ENCODE peak calls at places on chromosomes 5 and 9, in eight cellular contexts. B is NB4, S is breast epithelium, Z is stomach, L is heart left ventricle, H is A549, X is spleen, I is endothelial cell of umbilical vein. D is an unnamed sample.
A peak's percentile ranks its signal among the peaks of the same experiment; 100 is the strongest.

GRCh38 chr5:133047404-133047803 is 4.4 kb upstream of the HSPA4 start:
- DNase-seq in B (no peak), S (no peak), Z (no peak), L (no peak), H (no peak), X (peak; percentile 78), I (no peak), D (no peak)

GRCh38 chr9:119257592-119257991 is 111.6 kb downstream of the BRINP1 start:
- DNase-seq in B (no peak), S (no peak), Z (no peak), L (no peak), H (no peak), X (no peak), I (no peak), D (no peak)

GRCh38 chr5:97554992-97555981 is 372.2 kb upstream of the RIOK2 start:
- DNase-seq in B (no peak), S (no peak), Z (no peak), L (no peak), H (no peak), X (no peak), I (no peak), D (no peak)

GRCh38 chr9:112493738-112494137 is 7.1 kb downstream of the KIAA1958 start:
- DNase-seq in B (no peak), S (no peak), Z (no peak), L (no peak), H (no peak), X (no peak), I (no peak), D (no peak)

GRCh38 chr5:71891856-71892255 is 172.8 kb downstream of the CARTPT start:
- DNase-seq in B (no peak), S (no peak), Z (no peak), L (peak; percentile 82), H (no peak), X (no peak), I (no peak), D (no peak)

GRCh38 chr5:93145767-93146166 is 435.3 kb downstream of the NR2F1-AS1 start:
- DNase-seq in B (no peak), S (no peak), Z (no peak), L (no peak), H (no peak), X (no peak), I (no peak), D (no peak)

GRCh38 chr5:141758316-141758965 is 76.4 kb upstream of the ARAP3 start:
- DNase-seq in B (no peak), S (no peak), Z (no peak), L (no peak), H (no peak), X (no peak), I (no peak), D (no peak)

GRCh38 chr5:4295663-4296339 is 700.2 kb downstream of the IRX1 start:
- DNase-seq in B (peak; percentile 41), S (no peak), Z (no peak), L (no peak), H (no peak), X (no peak), I (no peak), D (no peak)

GRCh38 chr5:68544656-68545565 is 329.4 kb downstream of the PIK3R1 start:
- DNase-seq in B (no peak), S (no peak), Z (no peak), L (no peak), H (no peak), X (no peak), I (no peak), D (no peak)

GRCh38 chr9:131530546-131530929 is 525 bp downstream of the UCK1 start:
- DNase-seq in B (no peak), S (no peak), Z (peak; percentile 34), L (peak; percentile 47), H (peak; percentile 92), X (peak; percentile 86), I (peak; percentile 30), D (no peak)

GRCh38 chr9:94228616-94229015 is 30.5 kb upstream of the ZNF169 start:
- DNase-seq in B (no peak), S (no peak), Z (no peak), L (no peak), H (no peak), X (no peak), I (no peak), D (no peak)

GRCh38 chr5:10431408-10431807 is 10.3 kb upstream of the ROPN1L start:
- DNase-seq in B (no peak), S (no peak), Z (no peak), L (no peak), H (no peak), X (no peak), I (no peak), D (no peak)

GRCh38 chr5:43274435-43275114 is 38.6 kb downstream of the HMGCS1 start:
- DNase-seq in B (no peak), S (no peak), Z (peak; percentile 33), L (no peak), H (no peak), X (no peak), I (no peak), D (no peak)

GRCh38 chr9:78714591-78714990 is 417.7 kb downstream of the PSAT1 start:
- DNase-seq in B (no peak), S (no peak), Z (no peak), L (no peak), H (no peak), X (no peak), I (no peak), D (no peak)

GRCh38 chr5:105878402-105878801 is 1792.3 kb downstream of the EFNA5 start:
- DNase-seq in B (no peak), S (no peak), Z (no peak), L (no peak), H (no peak), X (no peak), I (no peak), D (no peak)

GRCh38 chr5:123422433-123423277 is 548 bp downstream of the CEP120 start:
- DNase-seq in B (peak; percentile 58), S (no peak), Z (peak; percentile 32), L (no peak), H (peak; percentile 31), X (no peak), I (peak; percentile 64), D (no peak)

GRCh38 chr5:133736512-133736911 is 124.2 kb upstream of the FSTL4 start:
- DNase-seq in B (no peak), S (no peak), Z (no peak), L (no peak), H (no peak), X (no peak), I (no peak), D (peak; percentile 49)

GRCh38 chr5:133285583-133286021 is 233.8 kb downstream of the HSPA4 start:
- DNase-seq in B (no peak), S (no peak), Z (peak; percentile 41), L (peak; percentile 81), H (peak; percentile 46), X (no peak), I (peak; percentile 9), D (no peak)

GRCh38 chr5:179610109-179610902 is 13.2 kb downstream of the HNRNPH1 start:
- DNase-seq in B (peak; percentile 23), S (no peak), Z (no peak), L (no peak), H (no peak), X (peak; percentile 59), I (no peak), D (no peak)
- TF ChIP-seq POLR2A in B (no peak), S (no peak), Z (no peak), L (no peak), H (no peak), X (no peak), I (peak; percentile 51), D (no peak)

GRCh38 chr9:137969685-137970084 is 92.1 kb downstream of the CACNA1B start:
- DNase-seq in B (no peak), S (no peak), Z (peak; percentile 16), L (no peak), H (no peak), X (no peak), I (no peak), D (no peak)

GRCh38 chr9:137967280-137967943 is 89.8 kb downstream of the CACNA1B start:
- DNase-seq in B (no peak), S (no peak), Z (peak; percentile 11), L (no peak), H (no peak), X (peak; percentile 28), I (no peak), D (no peak)

GRCh38 chr9:137970098-137970497 is 92.5 kb downstream of the CACNA1B start:
- DNase-seq in B (no peak), S (no peak), Z (peak; percentile 17), L (no peak), H (no peak), X (peak; percentile 18), I (no peak), D (no peak)

GRCh38 chr9:137969008-137969407 is 91.4 kb downstream of the CACNA1B start:
- DNase-seq in B (no peak), S (no peak), Z (peak; percentile 20), L (no peak), H (no peak), X (peak; percentile 50), I (no peak), D (no peak)

GRCh38 chr9:137968235-137968634 is 90.7 kb downstream of the CACNA1B start:
- DNase-seq in B (no peak), S (no peak), Z (peak; percentile 24), L (no peak), H (peak; percentile 29), X (peak; percentile 51), I (no peak), D (no peak)
- TF ChIP-seq CTCF in B (peak; percentile 27), S (no peak), Z (no peak), L (no peak), H (no peak), X (no peak), I (no peak), D (no peak)

DNA sequence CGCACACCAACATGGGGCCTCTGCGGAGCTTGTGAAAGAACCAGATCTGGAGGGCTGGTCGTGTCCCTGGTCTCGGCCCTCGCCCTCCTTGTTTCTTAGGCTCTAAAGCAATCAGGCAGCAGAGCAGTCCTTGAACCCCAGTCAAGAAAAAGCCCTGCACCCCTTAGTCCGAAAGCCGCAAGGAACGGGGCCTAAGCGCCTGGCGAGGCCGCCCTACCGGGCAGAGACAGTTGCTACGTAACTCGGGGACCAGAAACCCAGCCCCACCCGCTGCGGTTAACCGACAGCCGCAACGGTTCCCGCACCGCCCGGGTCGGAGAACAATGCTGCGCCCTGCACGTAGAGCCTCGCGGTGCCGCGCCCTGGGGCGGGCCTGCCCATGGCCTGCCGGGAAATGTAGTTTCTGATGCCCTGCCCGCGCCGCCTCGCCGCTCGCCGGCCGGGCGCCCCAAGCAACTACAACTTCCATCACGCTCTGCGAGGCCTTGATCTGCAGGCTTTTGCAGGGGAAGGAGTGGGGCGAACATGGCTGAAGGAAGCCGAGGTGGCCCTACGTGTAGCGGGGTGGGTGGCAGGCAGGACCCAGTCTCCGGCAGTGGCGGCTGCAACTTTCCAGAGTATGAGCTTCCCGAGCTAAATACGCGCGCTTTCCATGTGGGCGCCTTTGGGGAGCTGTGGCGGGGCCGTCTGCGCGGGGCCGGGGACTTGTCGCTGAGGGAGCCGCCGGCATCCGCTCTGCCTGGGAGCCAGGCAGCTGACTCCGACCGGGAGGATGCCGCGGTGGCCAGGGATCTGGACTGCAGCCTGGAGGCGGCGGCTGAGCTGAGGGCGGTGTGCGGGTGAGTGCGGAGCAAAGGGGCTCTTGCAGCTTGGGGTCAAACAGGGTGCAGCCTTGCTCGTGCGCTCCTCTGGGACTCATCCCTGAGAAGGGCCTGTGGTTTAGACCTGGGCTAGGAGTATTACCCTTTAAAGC is at the start of gene SNAPC3:
- DNase-seq in B (peak; percentile 100), S (peak; percentile 89), Z (peak; percentile 94), L (peak; percentile 97), H (peak; percentile 94), X (peak; percentile 99), I (peak; percentile 98), D (peak; percentile 94)
- TF ChIP-seq POLR2A in B (peak; percentile 84), S (peak; percentile 34), Z (peak; percentile 47), L (peak; percentile 84), H (peak; percentile 84), X (peak; percentile 20), I (peak; percentile 88), D (no peak)

GRCh38 chr5:143213851-143214363 is 189.6 kb downstream of the NR3C1 start:
- DNase-seq in B (no peak), S (no peak), Z (no peak), L (no peak), H (no peak), X (no peak), I (peak; percentile 64), D (no peak)
- TF ChIP-seq CTCF in B (no peak), S (no peak), Z (no peak), L (no peak), H (no peak), X (no peak), I (no peak), D (no peak)